ENCODE peak calls at places on chromosomes 7 and 10, in seven cellular contexts. One of them, this sample, is unnamed.

GRCh38 chr10:128178319-128178937 is 52.2 kb upstream of the MKI67 start:
- DNase-seq in upper lobe of right lung: no peak
- DNase-seq in testis: no peak
- DNase-seq in adrenal gland: no peak
- DNase-seq in HL-60: peak; percentile 41
- DNase-seq in ovary: no peak
- DNase-seq in right lobe of liver: no peak
- DNase-seq in this sample: peak; percentile 59

GRCh38 chr7:27191081-27191715 is 6.2 kb upstream of the HOXA11 start:
- DNase-seq in testis: no peak
- DNase-seq in ovary: no peak
- DNase-seq in adrenal gland: peak; percentile 20
- DNase-seq in HL-60: no peak
- DNase-seq in upper lobe of right lung: peak; percentile 46
- DNase-seq in right lobe of liver: no peak
- DNase-seq in this sample: no peak

GRCh38 chr10:71621783-71622526 is 97.6 kb downstream of the C10orf105 start:
- DNase-seq in upper lobe of right lung: no peak
- DNase-seq in right lobe of liver: no peak
- DNase-seq in adrenal gland: peak; percentile 74
- DNase-seq in HL-60: no peak
- DNase-seq in ovary: peak; percentile 55
- DNase-seq in testis: peak; percentile 32
- DNase-seq in this sample: no peak

GRCh38 chr7:100465299-100465698 is 1.2 kb upstream of the SPACDR start:
- DNase-seq in upper lobe of right lung: no peak
- DNase-seq in HL-60: no peak
- DNase-seq in testis: peak; percentile 60
- DNase-seq in ovary: no peak
- DNase-seq in adrenal gland: no peak
- DNase-seq in right lobe of liver: no peak
- DNase-seq in this sample: no peak

GRCh38 chr10:103281753-103282152 is 4.8 kb downstream of the INA start:
- DNase-seq in adrenal gland: peak; percentile 62
- DNase-seq in ovary: no peak
- DNase-seq in upper lobe of right lung: peak; percentile 38
- DNase-seq in HL-60: no peak
- DNase-seq in testis: peak; percentile 53
- DNase-seq in right lobe of liver: no peak
- DNase-seq in this sample: peak; percentile 98

GRCh38 chr10:6025683-6026225 is 36.4 kb downstream of the IL2RA start:
- DNase-seq in HL-60: no peak
- DNase-seq in ovary: no peak
- DNase-seq in adrenal gland: no peak
- DNase-seq in testis: no peak
- DNase-seq in right lobe of liver: no peak
- DNase-seq in upper lobe of right lung: no peak
- DNase-seq in this sample: no peak

GRCh38 chr7:75716992-75717626 is 21.6 kb downstream of the HIP1 start:
- DNase-seq in right lobe of liver: no peak
- DNase-seq in upper lobe of right lung: no peak
- DNase-seq in HL-60: no peak
- DNase-seq in testis: no peak
- DNase-seq in ovary: no peak
- DNase-seq in adrenal gland: no peak
- DNase-seq in this sample: no peak

GRCh38 chr10:1589257-1589656 is 148.1 kb downstream of the ADARB2 start:
- DNase-seq in ovary: no peak
- DNase-seq in adrenal gland: no peak
- DNase-seq in testis: no peak
- DNase-seq in upper lobe of right lung: no peak
- DNase-seq in right lobe of liver: peak; percentile 37
- DNase-seq in HL-60: no peak
- DNase-seq in this sample: no peak

GRCh38 chr7:101984141-101984879 is 166.9 kb downstream of the CUX1 start:
- DNase-seq in testis: no peak
- DNase-seq in ovary: no peak
- DNase-seq in adrenal gland: no peak
- DNase-seq in HL-60: no peak
- DNase-seq in upper lobe of right lung: no peak
- DNase-seq in right lobe of liver: no peak
- DNase-seq in this sample: no peak

GRCh38 chr7:154647625-154648024 is 355.3 kb downstream of the PAXIP1 start:
- DNase-seq in upper lobe of right lung: no peak
- DNase-seq in testis: no peak
- DNase-seq in right lobe of liver: no peak
- DNase-seq in adrenal gland: no peak
- DNase-seq in HL-60: no peak
- DNase-seq in ovary: no peak
- DNase-seq in this sample: no peak

GRCh38 chr7:151274936-151275812 is 26.7 kb upstream of the SMARCD3 start:
- DNase-seq in adrenal gland: no peak
- DNase-seq in right lobe of liver: peak; percentile 44
- DNase-seq in testis: no peak
- DNase-seq in ovary: no peak
- DNase-seq in HL-60: no peak
- DNase-seq in upper lobe of right lung: no peak
- DNase-seq in this sample: no peak

GRCh38 chr7:30159698-30160143 is 24.9 kb downstream of the MTURN start:
- DNase-seq in ovary: peak; percentile 54
- DNase-seq in testis: peak; percentile 28
- DNase-seq in right lobe of liver: no peak
- DNase-seq in adrenal gland: peak; percentile 69
- DNase-seq in HL-60: peak; percentile 98
- DNase-seq in upper lobe of right lung: peak; percentile 79
- DNase-seq in this sample: peak; percentile 38

GRCh38 chr7:101754432-101755159 is 62.8 kb upstream of the CUX1 start:
- DNase-seq in testis: no peak
- DNase-seq in ovary: peak; percentile 48
- DNase-seq in upper lobe of right lung: no peak
- DNase-seq in adrenal gland: peak; percentile 62
- DNase-seq in HL-60: no peak
- DNase-seq in right lobe of liver: no peak
- DNase-seq in this sample: no peak

GRCh38 chr7:131735151-131735550 is 178.7 kb upstream of the PODXL start:
- DNase-seq in right lobe of liver: no peak
- DNase-seq in adrenal gland: peak; percentile 41
- DNase-seq in upper lobe of right lung: no peak
- DNase-seq in HL-60: no peak
- DNase-seq in ovary: no peak
- DNase-seq in testis: peak; percentile 40
- DNase-seq in this sample: no peak

GRCh38 chr10:14063531-14064317 is 267.0 kb downstream of the FRMD4A start:
- DNase-seq in ovary: no peak
- DNase-seq in right lobe of liver: no peak
- DNase-seq in HL-60: no peak
- DNase-seq in testis: no peak
- DNase-seq in upper lobe of right lung: no peak
- DNase-seq in adrenal gland: peak; percentile 58
- DNase-seq in this sample: peak; percentile 13

DNA sequence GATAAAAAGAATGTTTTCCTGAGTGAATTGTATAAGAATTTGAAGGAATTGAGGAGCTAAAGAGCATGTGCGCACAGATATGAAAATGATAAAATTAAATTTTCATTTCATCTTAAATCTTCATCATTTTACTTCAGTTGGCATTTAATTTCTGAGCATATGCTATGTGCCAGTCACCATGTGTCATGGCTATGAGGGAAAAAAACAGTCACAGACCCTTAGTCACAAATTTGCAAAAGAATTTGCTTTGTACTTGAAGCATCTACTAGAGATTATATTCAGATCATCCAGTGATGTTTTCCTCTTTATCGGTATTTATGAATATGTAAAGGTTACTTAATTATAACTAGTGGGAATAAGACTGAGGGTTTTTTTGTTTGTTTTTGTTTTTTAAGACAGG is 29.8 kb downstream of the VCL start:
- DNase-seq in testis: no peak
- DNase-seq in right lobe of liver: no peak
- DNase-seq in HL-60: no peak
- DNase-seq in adrenal gland: no peak
- DNase-seq in upper lobe of right lung: no peak
- DNase-seq in ovary: no peak
- DNase-seq in this sample: no peak
- H3K27ac ChIP-seq in testis: no peak overlapping the region
- H3K27ac ChIP-seq in right lobe of liver: no peak overlapping the region
- H3K27ac ChIP-seq in HL-60: no peak overlapping the region
- H3K27ac ChIP-seq in adrenal gland: no peak overlapping the region
- H3K27ac ChIP-seq in upper lobe of right lung: no peak overlapping the region
- H3K27ac ChIP-seq in ovary: no peak overlapping the region
- H3K27ac ChIP-seq in this sample: no peak overlapping the region

DNA sequence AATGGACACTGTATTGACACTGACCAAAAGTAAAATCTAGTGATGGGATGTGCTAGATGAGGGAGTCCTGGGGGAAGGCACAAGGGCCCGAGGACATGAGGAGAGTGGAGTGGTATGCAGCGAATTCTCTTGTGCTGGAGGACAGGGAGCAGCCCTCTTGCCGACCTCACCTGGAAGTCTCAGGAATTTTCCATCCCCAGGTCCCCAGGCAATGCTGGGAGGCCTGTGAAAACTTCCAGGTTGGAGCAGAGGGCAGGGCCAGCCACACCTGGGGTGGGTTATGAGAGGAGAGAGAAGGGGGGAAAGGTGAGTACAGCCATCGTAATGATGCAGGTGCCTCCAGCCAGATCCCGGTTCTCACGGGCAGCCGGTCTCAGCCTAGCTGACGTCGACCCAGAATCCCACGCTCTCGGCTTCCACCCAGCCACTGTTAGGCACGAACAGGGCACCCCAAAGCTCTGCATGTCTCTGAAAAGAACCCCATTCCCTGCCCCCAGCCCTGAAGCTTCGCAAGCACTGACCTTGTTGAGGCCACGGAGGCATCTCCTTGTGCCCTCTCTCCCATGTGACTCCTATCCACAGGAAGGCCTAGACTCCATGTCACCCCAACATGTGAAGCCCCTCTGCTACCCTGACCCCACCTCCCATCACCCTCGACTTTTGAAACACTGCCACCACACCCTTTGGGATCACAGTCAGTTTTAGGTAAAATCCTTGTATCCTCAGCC is 239.7 kb upstream of the MYO3A start:
- DNase-seq in ovary: no peak
- DNase-seq in HL-60: no peak
- DNase-seq in adrenal gland: no peak
- DNase-seq in right lobe of liver: no peak
- DNase-seq in testis: no peak
- DNase-seq in upper lobe of right lung: no peak
- DNase-seq in this sample: no peak
- H3K4me3 ChIP-seq in ovary: no peak overlapping the region
- H3K4me3 ChIP-seq in HL-60: no peak overlapping the region
- H3K4me3 ChIP-seq in adrenal gland: no peak overlapping the region
- H3K4me3 ChIP-seq in right lobe of liver: no peak overlapping the region
- H3K4me3 ChIP-seq in testis: no peak overlapping the region
- H3K4me3 ChIP-seq in upper lobe of right lung: no peak overlapping the region
- H3K4me3 ChIP-seq in this sample: no peak overlapping the region

GRCh38 chr10:101052285-101052684 is 9.5 kb upstream of the KAZALD1 start:
- DNase-seq in testis: no peak
- DNase-seq in ovary: no peak
- DNase-seq in HL-60: no peak
- DNase-seq in adrenal gland: peak; percentile 88
- DNase-seq in upper lobe of right lung: peak; percentile 27
- DNase-seq in right lobe of liver: no peak
- DNase-seq in this sample: no peak

GRCh38 chr10:101056365-101057151 is 5.2 kb upstream of the KAZALD1 start:
- DNase-seq in upper lobe of right lung: no peak
- DNase-seq in right lobe of liver: no peak
- DNase-seq in ovary: no peak
- DNase-seq in adrenal gland: no peak
- DNase-seq in testis: no peak
- DNase-seq in HL-60: no peak
- DNase-seq in this sample: no peak

GRCh38 chr10:101053516-101053915 is 8.3 kb upstream of the KAZALD1 start:
- DNase-seq in upper lobe of right lung: no peak
- DNase-seq in testis: no peak
- DNase-seq in right lobe of liver: no peak
- DNase-seq in adrenal gland: no peak
- DNase-seq in HL-60: no peak
- DNase-seq in ovary: no peak
- DNase-seq in this sample: no peak

GRCh38 chr10:101054351-101054750 is 7.4 kb upstream of the KAZALD1 start:
- DNase-seq in right lobe of liver: no peak
- DNase-seq in ovary: no peak
- DNase-seq in upper lobe of right lung: no peak
- DNase-seq in testis: no peak
- DNase-seq in HL-60: no peak
- DNase-seq in adrenal gland: no peak
- DNase-seq in this sample: no peak

DNA sequence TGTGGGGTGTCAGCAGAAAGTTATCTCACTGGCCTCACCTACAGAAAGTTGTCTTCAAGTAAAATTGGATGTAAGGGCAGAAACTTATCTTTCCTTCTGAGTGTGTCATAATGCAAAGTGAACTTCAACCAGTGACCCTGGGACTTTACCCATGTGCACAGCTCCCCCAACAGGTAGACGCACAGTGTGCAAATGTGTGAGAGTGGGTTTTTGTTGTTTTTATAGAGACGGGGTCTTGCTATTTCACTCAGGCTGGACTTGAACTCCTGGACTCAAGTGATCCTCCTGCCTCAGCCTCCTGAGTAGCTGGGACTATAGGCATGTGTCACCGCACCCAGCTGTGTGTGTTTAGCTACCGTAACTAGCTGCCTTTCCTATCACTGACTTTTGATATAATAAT is 6.4 kb upstream of the KAZALD1 start:
- DNase-seq in testis: no peak
- DNase-seq in ovary: no peak
- DNase-seq in HL-60: no peak
- DNase-seq in upper lobe of right lung: no peak
- DNase-seq in adrenal gland: no peak
- DNase-seq in right lobe of liver: no peak
- DNase-seq in this sample: no peak
- TF ChIP-seq CTCF in testis: no peak
- TF ChIP-seq CTCF in ovary: no peak
- TF ChIP-seq CTCF in HL-60: no peak
- TF ChIP-seq CTCF in upper lobe of right lung: no peak
- TF ChIP-seq CTCF in adrenal gland: no peak
- TF ChIP-seq CTCF in right lobe of liver: no peak
- TF ChIP-seq CTCF in this sample: peak; percentile 67

GRCh38 chr10:112214335-112214941 is 30.9 kb upstream of the GPAM start:
- DNase-seq in testis: no peak
- DNase-seq in upper lobe of right lung: no peak
- DNase-seq in right lobe of liver: no peak
- DNase-seq in HL-60: no peak
- DNase-seq in adrenal gland: no peak
- DNase-seq in ovary: no peak
- DNase-seq in this sample: peak; percentile 46
- H3K27ac ChIP-seq in testis: no peak overlapping the region
- H3K27ac ChIP-seq in upper lobe of right lung: no peak overlapping the region
- H3K27ac ChIP-seq in right lobe of liver: peak overlapping the region; percentile 90
- H3K27ac ChIP-seq in HL-60: no peak overlapping the region
- H3K27ac ChIP-seq in adrenal gland: no peak overlapping the region
- H3K27ac ChIP-seq in ovary: no peak overlapping the region
- H3K27ac ChIP-seq in this sample: peak overlapping the region; percentile 42

GRCh38 chr7:105849122-105849855 is 27.1 kb downstream of the ATXN7L1 start:
- DNase-seq in testis: no peak
- DNase-seq in ovary: no peak
- DNase-seq in HL-60: no peak
- DNase-seq in adrenal gland: no peak
- DNase-seq in upper lobe of right lung: no peak
- DNase-seq in right lobe of liver: no peak
- DNase-seq in this sample: no peak
- H3K4me3 ChIP-seq in testis: no peak overlapping the region
- H3K4me3 ChIP-seq in ovary: no peak overlapping the region
- H3K4me3 ChIP-seq in HL-60: no peak overlapping the region
- H3K4me3 ChIP-seq in adrenal gland: no peak overlapping the region
- H3K4me3 ChIP-seq in upper lobe of right lung: no peak overlapping the region
- H3K4me3 ChIP-seq in right lobe of liver: no peak overlapping the region
- H3K4me3 ChIP-seq in this sample: no peak overlapping the region

This sample was measured in WERI-Rb-1.